ENCODE peak calls at places on chromosomes 13 and 19, in nine cellular contexts. Z is SK-N-SH, V is foreskin fibroblast, X is left ventricle myocardium inferior, S is IMR-90, N is cardiac fibroblast, P is RWPE2, B is Caco-2, D is breast epithelium. H is an unnamed sample.

GRCh38 chr13:60629158-60629557 is 232.1 kb downstream of the TDRD3 start:
- DNase-seq in Z (no peak), V (no peak), X (no peak), S (no peak), N (no peak), P (no peak), B (no peak), D (no peak), H (no peak)

GRCh38 chr19:41223431-41224234 is 4.6 kb downstream of the AXL start:
- DNase-seq in Z (no peak), V (peak), X (no peak), S (peak), N (peak), P (peak), B (no peak), D (no peak), H (no peak)

GRCh38 chr19:912181-913079 is 589 bp downstream of the R3HDM4 start:
- DNase-seq in Z (no peak), V (no peak), X (no peak), S (no peak), N (no peak), P (peak), B (no peak), D (no peak), H (no peak)

GRCh38 chr13:47679391-47679790 is 321.7 kb downstream of the SUCLA2 start:
- DNase-seq in Z (no peak), V (peak), X (no peak), S (peak), N (peak), P (no peak), B (no peak), D (no peak), H (no peak)

GRCh38 chr13:28671393-28671792 is 12.5 kb downstream of the POMP start:
- DNase-seq in Z (no peak), V (no peak), X (no peak), S (no peak), N (no peak), P (no peak), B (no peak), D (no peak), H (no peak)

GRCh38 chr13:94123543-94123942 is 355.9 kb downstream of the DCT start:
- DNase-seq in Z (no peak), V (no peak), X (no peak), S (no peak), N (no peak), P (no peak), B (no peak), D (no peak), H (no peak)

GRCh38 chr19:401836-402535 is 7.0 kb downstream of the C2CD4C start:
- DNase-seq in Z (peak), V (peak), X (no peak), S (no peak), N (no peak), P (peak), B (no peak), D (peak), H (no peak)

GRCh38 chr19:39679056-39679790 is 23.5 kb downstream of the LGALS16 start:
- DNase-seq in Z (no peak), V (peak), X (no peak), S (no peak), N (no peak), P (no peak), B (no peak), D (no peak), H (no peak)

GRCh38 chr13:20856650-20857049 is 45.9 kb downstream of the XPO4 start:
- DNase-seq in Z (no peak), V (no peak), X (no peak), S (no peak), N (no peak), P (no peak), B (no peak), D (no peak), H (no peak)

GRCh38 chr13:31175847-31176536 is 14.3 kb upstream of the HSPH1 start:
- DNase-seq in Z (no peak), V (peak), X (no peak), S (no peak), N (no peak), P (no peak), B (no peak), D (no peak), H (no peak)

GRCh38 chr13:99178636-99179035 is 22.0 kb upstream of the UBAC2 start:
- DNase-seq in Z (no peak), V (no peak), X (peak), S (no peak), N (peak), P (no peak), B (no peak), D (no peak), H (no peak)

GRCh38 chr13:22091971-22092300 is 421.1 kb downstream of the FGF9 start:
- DNase-seq in Z (no peak), V (no peak), X (no peak), S (no peak), N (no peak), P (no peak), B (no peak), D (no peak), H (no peak)

GRCh38 chr19:8403820-8404109 is 9.3 kb upstream of the MARCHF2 start:
- DNase-seq in Z (peak), V (no peak), X (no peak), S (no peak), N (no peak), P (no peak), B (no peak), D (no peak), H (no peak)

GRCh38 chr13:112831196-112831595 is 137.8 kb upstream of the MCF2L start:
- DNase-seq in Z (no peak), V (no peak), X (no peak), S (no peak), N (no peak), P (no peak), B (no peak), D (no peak), H (no peak)

GRCh38 chr19:33736158-33736557 is 60.5 kb upstream of the KCTD15 start:
- DNase-seq in Z (no peak), V (no peak), X (no peak), S (no peak), N (no peak), P (no peak), B (no peak), D (no peak), H (no peak)

GRCh38 chr13:49690990-49691886 is at the start of gene EBPL:
- DNase-seq in Z (peak), V (peak), X (peak), S (peak), N (peak), P (peak), B (peak), D (peak), H (peak)

GRCh38 chr19:19406878-19407639 is 1.6 kb downstream of the GATAD2A start:
- DNase-seq in Z (no peak), V (peak), X (no peak), S (peak), N (peak), P (no peak), B (peak), D (no peak), H (no peak)

GRCh38 chr19:6057651-6058365 is 52.5 kb downstream of the RFX2 start:
- DNase-seq in Z (no peak), V (no peak), X (no peak), S (no peak), N (no peak), P (no peak), B (no peak), D (peak), H (no peak)

GRCh38 chr13:22176968-22177545 is 506.2 kb downstream of the FGF9 start:
- DNase-seq in Z (no peak), V (no peak), X (no peak), S (peak), N (no peak), P (no peak), B (no peak), D (no peak), H (no peak)

GRCh38 chr19:51394045-51394836 is 3.9 kb upstream of the C19orf84 start:
- DNase-seq in Z (peak), V (peak), X (peak), S (peak), N (peak), P (peak), B (peak), D (peak), H (peak)

GRCh38 chr13:43572601-43573360 is 214.0 kb downstream of the ENOX1 start:
- DNase-seq in Z (no peak), V (peak), X (no peak), S (peak), N (peak), P (no peak), B (peak), D (no peak), H (peak)

GRCh38 chr13:91668844-91669495 is 270.5 kb downstream of the GPC5 start:
- DNase-seq in Z (no peak), V (no peak), X (no peak), S (no peak), N (no peak), P (no peak), B (no peak), D (no peak), H (no peak)

GRCh38 chr13:45063261-45063870 is 56.9 kb upstream of the GTF2F2 start:
- DNase-seq in Z (no peak), V (peak), X (no peak), S (peak), N (peak), P (no peak), B (no peak), D (no peak), H (no peak)

GRCh38 chr13:91347996-91348905 is 764 bp downstream of the MIR17HG start:
- DNase-seq in Z (no peak), V (peak), X (peak), S (no peak), N (peak), P (no peak), B (peak), D (peak), H (no peak)

GRCh38 chr13:113947321-113948033 is 26.4 kb downstream of the C13orf46 start:
- DNase-seq in Z (no peak), V (peak), X (peak), S (peak), N (peak), P (peak), B (peak), D (no peak), H (peak)

GRCh38 chr13:71866173-71867091 is 572 bp downstream of the DACH1 start:
- DNase-seq in Z (peak), V (peak), X (peak), S (no peak), N (no peak), P (peak), B (peak), D (peak), H (no peak)

GRCh38 chr19:31058676-31059075 is 290.6 kb downstream of the TSHZ3 start:
- DNase-seq in Z (no peak), V (no peak), X (no peak), S (no peak), N (no peak), P (no peak), B (no peak), D (no peak), H (no peak)

GRCh38 chr13:27455331-27455855 is 5.0 kb upstream of the MTIF3 start:
- DNase-seq in Z (no peak), V (peak), X (no peak), S (no peak), N (peak), P (no peak), B (no peak), D (no peak), H (no peak)

GRCh38 chr19:16794456-16794855 is 34.7 kb upstream of the SIN3B start:
- DNase-seq in Z (no peak), V (no peak), X (no peak), S (no peak), N (no peak), P (no peak), B (no peak), D (no peak), H (no peak)

GRCh38 chr19:17757125-17757524 is 5.8 kb downstream of the FCHO1 start:
- DNase-seq in Z (peak), V (peak), X (peak), S (peak), N (peak), P (no peak), B (no peak), D (peak), H (no peak)

GRCh38 chr13:31870511-31870910 is 131.2 kb downstream of the RXFP2 start:
- DNase-seq in Z (no peak), V (peak), X (no peak), S (no peak), N (peak), P (no peak), B (no peak), D (no peak), H (no peak)

GRCh38 chr13:105202384-105202783 is 1333.1 kb downstream of the EFNB2 start:
- DNase-seq in Z (peak), V (peak), X (no peak), S (peak), N (peak), P (no peak), B (peak), D (no peak), H (no peak)
- TF ChIP-seq CTCF in Z (peak), V (peak), X (peak), S (peak), N (peak), P (peak), B (peak), D (peak), H (no peak)

DNA sequence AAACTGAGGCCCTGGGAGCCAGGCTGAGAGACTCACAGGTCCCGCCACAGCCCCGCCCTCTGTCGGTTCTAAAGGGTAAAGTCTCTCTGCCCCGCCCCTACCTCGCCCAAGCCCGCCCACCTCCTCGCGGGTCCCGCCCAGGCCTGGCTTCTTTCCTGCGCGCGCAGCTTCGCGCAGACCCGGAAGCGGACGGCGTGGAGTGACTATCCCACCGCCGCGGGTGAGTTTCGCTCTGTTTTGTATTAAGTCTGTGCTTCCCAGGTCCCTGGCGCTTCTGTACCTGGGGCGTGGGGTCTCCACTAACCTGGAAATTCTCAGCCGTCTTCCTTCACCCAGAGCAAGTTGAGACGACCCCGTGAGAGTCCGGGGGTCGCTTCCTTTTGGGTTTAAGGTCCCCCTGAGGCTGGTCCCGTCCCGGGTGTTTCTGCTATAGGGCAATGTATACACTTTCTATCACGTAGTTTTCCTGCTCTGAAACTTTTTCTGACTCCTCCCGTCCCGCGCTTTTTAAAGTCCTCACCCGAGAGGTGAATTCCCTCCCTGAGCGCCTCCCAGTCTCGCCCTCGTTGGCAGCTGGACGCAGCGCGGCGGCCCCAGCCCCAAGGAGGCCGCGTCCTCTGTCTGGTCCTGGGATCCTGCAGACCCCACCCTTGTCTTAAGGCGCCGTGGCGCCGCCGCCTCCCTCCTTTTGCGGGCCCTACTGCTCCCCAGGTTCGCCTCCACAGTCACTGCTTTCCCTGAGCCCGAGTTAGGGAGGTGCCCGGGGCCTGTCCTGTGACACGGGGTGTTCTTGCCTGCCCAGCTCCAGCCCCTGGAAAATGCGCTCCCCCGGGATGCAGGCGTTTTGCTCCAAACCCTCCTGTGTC is at the start of gene ZNF765:
- DNase-seq in Z (peak), V (peak), X (peak), S (peak), N (peak), P (peak), B (peak), D (peak), H (peak)
- TF ChIP-seq CTCF in Z (peak), V (peak), X (peak), S (peak), N (peak), P (peak), B (peak), D (peak), H (peak)

GRCh38 chr13:75847588-75847987 is 211.5 kb downstream of the LMO7 start:
- DNase-seq in Z (no peak), V (no peak), X (no peak), S (no peak), N (no peak), P (no peak), B (no peak), D (no peak), H (no peak)
- TF ChIP-seq CTCF in Z (no peak), V (no peak), X (no peak), S (no peak), N (no peak), P (no peak), B (no peak), D (no peak), H (no peak)

GRCh38 chr19:58055483-58055874 is 3.6 kb upstream of the ZNF135 start:
- DNase-seq in Z (no peak), V (peak), X (no peak), S (no peak), N (no peak), P (no peak), B (no peak), D (no peak), H (no peak)
- TF ChIP-seq CTCF in Z (no peak), V (peak), X (no peak), S (no peak), N (no peak), P (no peak), B (no peak), D (peak), H (no peak)

GRCh38 chr13:56752630-56753029 is 388.1 kb upstream of the PRR20A start:
- DNase-seq in Z (no peak), V (no peak), X (no peak), S (no peak), N (no peak), P (no peak), B (no peak), D (no peak), H (no peak)

GRCh38 chr13:56755181-56755580 is 385.5 kb upstream of the PRR20A start:
- DNase-seq in Z (no peak), V (no peak), X (no peak), S (no peak), N (no peak), P (no peak), B (peak), D (no peak), H (no peak)
- TF ChIP-seq CTCF in Z (peak), V (no peak), X (peak), S (no peak), N (no peak), P (no peak), B (peak), D (no peak), H (no peak)